ENCODE peak calls at places on chromosome 17, in ten cellular contexts. A, D, U, G, V, J, T, H, B and O are unnamed samples.
A peak's percentile ranks its signal among the peaks of the same experiment; 100 is the strongest.

GRCh38 chr17:44004077-44004760 is at the start of gene NAGS:
- DNase-seq in D (peak; percentile 14), B (no peak), T (peak; percentile 63), U (peak; percentile 78), A (no peak), H (no peak), J (no peak), G (no peak), V (no peak), O (no peak)

GRCh38 chr17:68732301-68732749 is 131.2 kb upstream of the FAM20A start:
- DNase-seq in J (no peak), A (peak; percentile 47), T (no peak), H (no peak), B (no peak), D (no peak), G (no peak), V (no peak), U (no peak), O (no peak)

GRCh38 chr17:45334701-45335677 is 18.2 kb upstream of the MAP3K14 start:
- DNase-seq in H (no peak), V (peak; percentile 34), A (no peak), T (no peak), D (peak; percentile 0), U (no peak), B (no peak), J (no peak), G (no peak), O (no peak)

GRCh38 chr17:80195671-80196529 is 24.2 kb downstream of the SGSH start:
- DNase-seq in J (no peak), T (peak; percentile 59), G (no peak), B (no peak), U (peak; percentile 79), A (no peak), D (no peak), V (peak; percentile 81), H (no peak), O (no peak)

GRCh38 chr17:1454541-1454940 is 1.5 kb downstream of the CRK start:
- DNase-seq in D (no peak), V (no peak), U (no peak), T (no peak), H (no peak), G (no peak), B (no peak), J (no peak), A (no peak), O (no peak)

GRCh38 chr17:185445-186138 is 4.1 kb upstream of the DOC2B start:
- DNase-seq in B (no peak), D (no peak), T (peak; percentile 66), G (no peak), V (no peak), U (peak; percentile 30), H (no peak), J (no peak), A (no peak), O (no peak)

GRCh38 chr17:42180922-42181850 is at the start of gene KCNH4:
- DNase-seq in D (peak; percentile 79), U (peak; percentile 95), B (no peak), T (peak; percentile 57), A (peak; percentile 70), J (peak; percentile 54), V (peak; percentile 77), H (no peak), G (peak; percentile 90), O (peak; percentile 50)

GRCh38 chr17:12104831-12105230 is 84.2 kb downstream of the MAP2K4 start:
- DNase-seq in U (no peak), G (no peak), J (no peak), B (no peak), H (no peak), V (no peak), D (no peak), T (no peak), A (no peak), O (no peak)

GRCh38 chr17:1229354-1229890 is 40.8 kb upstream of the BHLHA9 start:
- DNase-seq in D (peak; percentile 89), U (peak; percentile 93), G (peak; percentile 86), B (no peak), H (no peak), A (no peak), J (no peak), T (peak; percentile 50), V (peak; percentile 62), O (no peak)

GRCh38 chr17:83185023-83186002 is 105.9 kb downstream of the METRNL start:
- DNase-seq in T (no peak), A (no peak), B (no peak), V (peak; percentile 42), U (no peak), G (no peak), H (no peak), J (no peak), D (no peak), O (no peak)

GRCh38 chr17:60154616-60155426 is 5.0 kb downstream of the CA4 start:
- DNase-seq in J (no peak), T (no peak), H (peak; percentile 85), D (no peak), U (peak; percentile 51), B (peak; percentile 81), V (no peak), A (peak; percentile 31), G (no peak), O (no peak)

GRCh38 chr17:11388061-11388460 is 147.0 kb downstream of the SHISA6 start:
- DNase-seq in J (no peak), H (no peak), U (no peak), A (no peak), B (no peak), D (no peak), G (no peak), V (no peak), T (peak; percentile 62), O (no peak)

DNA sequence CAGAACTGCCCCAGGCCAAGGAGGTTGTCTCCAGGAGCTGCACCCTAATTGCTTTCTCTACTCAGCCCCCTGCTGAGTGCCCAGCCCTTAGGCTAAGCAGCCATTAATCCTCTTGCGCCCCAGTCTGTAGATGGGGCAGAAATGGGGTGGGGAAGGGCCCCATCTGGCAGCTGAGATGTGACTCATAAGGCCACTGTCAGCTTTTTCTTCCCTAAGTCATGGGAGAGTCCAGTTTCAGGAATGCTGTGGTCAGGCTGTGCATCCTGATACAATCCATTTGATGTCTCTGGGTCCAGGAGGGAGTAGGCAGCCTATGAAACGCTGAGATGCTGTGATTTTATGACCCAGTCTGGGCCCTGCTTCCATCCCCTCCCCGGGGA is 12.3 kb downstream of the PLXDC1 start:
- DNase-seq in G (no peak), V (no peak), B (no peak), U (no peak), T (no peak), A (peak; percentile 83), D (no peak), J (no peak), H (peak; percentile 88), O (no peak)
- TF ChIP-seq CTCF in G (no peak), V (no peak), B (no peak), U (no peak), T (no peak), A (no peak), D (no peak), J (no peak), H (no peak), O (no peak)

DNA sequence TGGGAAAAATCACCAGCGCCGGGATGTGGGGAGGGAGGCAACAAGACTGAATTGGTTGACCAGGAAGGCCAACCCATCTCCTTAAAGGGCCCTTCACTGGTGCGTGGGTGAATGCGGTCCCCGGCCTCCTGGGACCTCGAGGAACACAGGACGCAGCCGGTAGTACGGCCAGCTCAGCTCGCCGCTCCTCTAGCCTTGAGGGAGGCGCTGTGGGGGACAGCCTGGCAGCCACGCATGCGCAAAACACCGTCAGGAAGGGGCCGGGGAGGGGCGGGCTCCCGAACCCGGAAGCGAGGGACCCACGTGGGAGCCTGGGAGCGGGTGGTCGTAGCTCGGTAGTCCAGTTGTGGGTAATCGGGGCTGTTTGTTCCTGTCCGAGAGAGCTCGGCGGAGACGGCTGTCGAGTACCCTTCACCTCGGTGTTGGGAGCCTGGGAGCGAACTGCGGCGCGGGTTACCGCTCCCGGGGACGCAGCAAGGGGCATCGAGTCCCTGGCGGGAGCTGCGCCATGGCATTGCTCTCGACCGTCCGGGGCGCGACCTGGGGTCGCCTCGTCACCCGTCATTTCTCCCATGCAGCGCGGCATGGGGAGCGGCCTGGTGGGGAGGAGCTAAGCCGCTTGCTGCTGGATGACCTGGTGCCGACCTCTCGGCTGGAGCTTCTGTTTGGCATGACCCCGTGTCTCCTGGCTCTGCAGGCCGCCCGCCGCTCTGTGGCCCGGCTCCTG is at the start of gene MRM1:
- DNase-seq in G (peak; percentile 92), V (peak; percentile 95), T (peak; percentile 96), H (peak; percentile 87), U (peak; percentile 97), B (peak; percentile 58), A (peak; percentile 92), D (peak; percentile 95), J (peak; percentile 90), O (peak; percentile 90)
- TF ChIP-seq CTCF in G (peak; percentile 20), V (no peak), T (no peak), H (no peak), U (no peak), B (no peak), A (peak; percentile 5), D (no peak), J (peak; percentile 50), O (peak; percentile 24)

DNA sequence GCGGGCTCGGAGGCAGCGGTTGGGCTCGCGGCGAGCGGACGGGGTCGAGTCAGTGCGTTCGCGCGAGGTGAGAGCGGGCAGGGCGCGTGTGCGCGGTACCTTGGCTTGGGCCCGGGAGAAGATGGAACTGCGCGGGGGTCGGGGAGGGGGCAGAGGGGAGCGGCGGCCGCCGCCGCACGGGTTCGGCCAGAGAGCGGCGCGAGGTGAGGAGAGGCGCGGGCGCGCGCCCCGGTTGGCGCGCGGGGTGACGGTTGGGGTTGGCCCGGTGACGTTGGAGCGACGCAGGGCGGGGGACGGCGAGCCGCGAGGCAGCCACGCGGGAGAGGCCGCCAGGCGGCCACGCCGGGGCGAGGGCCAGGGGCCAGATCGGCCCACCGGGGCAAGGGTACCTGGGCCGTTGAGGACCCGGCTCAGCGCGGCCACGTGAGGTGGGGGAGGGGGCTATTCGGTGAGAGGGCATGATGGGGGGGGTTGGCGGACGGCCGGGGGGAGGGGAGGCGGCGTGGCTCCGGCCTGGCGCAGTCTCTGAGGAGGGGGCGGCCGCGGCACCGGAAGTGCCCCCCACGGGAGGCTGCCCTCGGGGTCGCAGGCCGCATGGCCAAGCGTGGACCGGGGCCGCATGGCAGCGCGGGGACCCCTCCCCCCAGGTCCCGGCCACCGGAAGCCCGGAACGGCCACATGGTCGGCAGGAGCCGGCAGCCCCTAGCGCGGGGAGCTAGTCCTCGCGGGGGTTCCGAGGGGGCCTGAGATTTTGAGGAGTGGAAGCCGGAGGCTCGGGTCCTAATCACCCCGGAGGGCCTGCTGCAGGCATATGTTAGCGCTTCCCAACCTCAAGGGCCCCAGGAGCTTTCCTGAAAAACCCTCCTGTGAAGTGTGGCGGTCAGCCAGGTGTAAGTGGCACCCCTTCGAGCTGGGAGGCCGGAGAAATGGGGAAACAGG is 527 bp downstream of the EIF5A start:
- DNase-seq in U (peak; percentile 91), A (peak; percentile 36), G (peak; percentile 76), B (no peak), H (no peak), J (peak; percentile 52), V (no peak), D (peak; percentile 60), T (peak; percentile 55), O (peak; percentile 20)
- TF ChIP-seq CTCF in U (no peak), A (no peak), G (no peak), B (no peak), H (no peak), J (no peak), V (no peak), D (peak; percentile 28), T (peak; percentile 3), O (peak; percentile 21)

DNA sequence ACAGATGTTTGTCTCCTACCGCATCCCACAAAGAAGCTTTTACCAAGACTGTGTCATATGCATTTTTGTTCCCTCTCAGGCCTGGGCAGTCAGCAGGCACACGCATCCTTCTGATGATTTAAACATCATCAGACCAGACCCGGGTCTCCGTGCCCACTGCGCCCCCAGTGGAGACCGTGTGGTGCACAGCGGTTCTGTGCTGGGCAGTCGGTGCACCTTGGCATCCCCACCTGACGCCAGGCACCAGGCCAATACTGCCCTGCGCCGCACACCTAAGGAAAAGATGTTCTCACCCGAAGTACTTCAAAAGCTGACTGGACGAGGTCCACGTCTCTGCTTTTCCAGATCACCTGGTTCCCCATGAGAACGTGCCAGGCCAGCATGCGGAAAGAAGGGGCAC is 10.6 kb upstream of the PLD6 start:
- DNase-seq in A (no peak), T (no peak), H (no peak), J (no peak), D (no peak), V (no peak), B (no peak), G (no peak), U (no peak), O (no peak)
- TF ChIP-seq CTCF in A (no peak), T (no peak), H (no peak), J (no peak), D (no peak), V (no peak), B (no peak), G (no peak), U (no peak), O (no peak)